ENCODE peak calls at places on chromosome 20, in five cellular contexts. One of them, this sample, is unnamed.

GRCh38 chr20:35994994-35995453 is 26.6 kb downstream of the CNBD2 start:
- DNase-seq in mucosa of descending colon: peak; percentile 94
- DNase-seq in foreskin fibroblast: peak; percentile 89
- DNase-seq in activated CD4-positive, alpha-beta T cell treated with anti-CD3 and anti-CD28 coated beads, Interleukin-2, amount 50 U/mL, for 1 hour: peak; percentile 86
- DNase-seq in activated T-helper 1 cell treated with anti-CD3 and anti-CD28 coated beads, Interleukin-2, amount 50 U/mL, for 16 hours: peak; percentile 64
- DNase-seq in this sample: peak; percentile 79

GRCh38 chr20:10634190-10634589 is 39.6 kb downstream of the JAG1 start:
- DNase-seq in mucosa of descending colon: no peak
- DNase-seq in foreskin fibroblast: no peak
- DNase-seq in activated T-helper 1 cell treated with anti-CD3 and anti-CD28 coated beads, Interleukin-2, amount 50 U/mL, for 16 hours: no peak
- DNase-seq in activated CD4-positive, alpha-beta T cell treated with anti-CD3 and anti-CD28 coated beads, Interleukin-2, amount 50 U/mL, for 1 hour: no peak
- DNase-seq in this sample: no peak

GRCh38 chr20:46324960-46325703 is 16.8 kb upstream of the CDH22 start:
- DNase-seq in activated CD4-positive, alpha-beta T cell treated with anti-CD3 and anti-CD28 coated beads, Interleukin-2, amount 50 U/mL, for 1 hour: no peak
- DNase-seq in mucosa of descending colon: peak; percentile 53
- DNase-seq in foreskin fibroblast: peak; percentile 64
- DNase-seq in activated T-helper 1 cell treated with anti-CD3 and anti-CD28 coated beads, Interleukin-2, amount 50 U/mL, for 16 hours: no peak
- DNase-seq in this sample: peak; percentile 71

GRCh38 chr20:63703471-63703975 is 4.3 kb downstream of the ARFRP1 start:
- DNase-seq in activated CD4-positive, alpha-beta T cell treated with anti-CD3 and anti-CD28 coated beads, Interleukin-2, amount 50 U/mL, for 1 hour: no peak
- DNase-seq in mucosa of descending colon: no peak
- DNase-seq in activated T-helper 1 cell treated with anti-CD3 and anti-CD28 coated beads, Interleukin-2, amount 50 U/mL, for 16 hours: no peak
- DNase-seq in foreskin fibroblast: no peak
- DNase-seq in this sample: peak; percentile 10

GRCh38 chr20:38173237-38174156 is 8.4 kb upstream of the TGM2 start:
- DNase-seq in mucosa of descending colon: no peak
- DNase-seq in activated CD4-positive, alpha-beta T cell treated with anti-CD3 and anti-CD28 coated beads, Interleukin-2, amount 50 U/mL, for 1 hour: no peak
- DNase-seq in foreskin fibroblast: peak; percentile 95
- DNase-seq in activated T-helper 1 cell treated with anti-CD3 and anti-CD28 coated beads, Interleukin-2, amount 50 U/mL, for 16 hours: no peak
- DNase-seq in this sample: no peak

GRCh38 chr20:17895641-17896246 is 72.8 kb downstream of the SNX5 start:
- DNase-seq in activated T-helper 1 cell treated with anti-CD3 and anti-CD28 coated beads, Interleukin-2, amount 50 U/mL, for 16 hours: no peak
- DNase-seq in activated CD4-positive, alpha-beta T cell treated with anti-CD3 and anti-CD28 coated beads, Interleukin-2, amount 50 U/mL, for 1 hour: no peak
- DNase-seq in foreskin fibroblast: peak; percentile 84
- DNase-seq in mucosa of descending colon: peak; percentile 54
- DNase-seq in this sample: no peak

GRCh38 chr20:23702021-23702420 is 13.2 kb upstream of the CST4 start:
- DNase-seq in mucosa of descending colon: no peak
- DNase-seq in foreskin fibroblast: no peak
- DNase-seq in activated T-helper 1 cell treated with anti-CD3 and anti-CD28 coated beads, Interleukin-2, amount 50 U/mL, for 16 hours: no peak
- DNase-seq in activated CD4-positive, alpha-beta T cell treated with anti-CD3 and anti-CD28 coated beads, Interleukin-2, amount 50 U/mL, for 1 hour: no peak
- DNase-seq in this sample: no peak

GRCh38 chr20:14919473-14920157 is 582.2 kb upstream of the FLRT3 start:
- DNase-seq in mucosa of descending colon: peak; percentile 30
- DNase-seq in activated T-helper 1 cell treated with anti-CD3 and anti-CD28 coated beads, Interleukin-2, amount 50 U/mL, for 16 hours: no peak
- DNase-seq in activated CD4-positive, alpha-beta T cell treated with anti-CD3 and anti-CD28 coated beads, Interleukin-2, amount 50 U/mL, for 1 hour: no peak
- DNase-seq in foreskin fibroblast: peak; percentile 81
- DNase-seq in this sample: no peak

GRCh38 chr20:46406986-46407670 is 713 bp upstream of the ELMO2 start:
- DNase-seq in activated CD4-positive, alpha-beta T cell treated with anti-CD3 and anti-CD28 coated beads, Interleukin-2, amount 50 U/mL, for 1 hour: peak; percentile 82
- DNase-seq in foreskin fibroblast: no peak
- DNase-seq in activated T-helper 1 cell treated with anti-CD3 and anti-CD28 coated beads, Interleukin-2, amount 50 U/mL, for 16 hours: peak; percentile 77
- DNase-seq in mucosa of descending colon: peak; percentile 81
- DNase-seq in this sample: peak; percentile 23

GRCh38 chr20:47496118-47496517 is 5.6 kb upstream of the NCOA3 start:
- DNase-seq in activated T-helper 1 cell treated with anti-CD3 and anti-CD28 coated beads, Interleukin-2, amount 50 U/mL, for 16 hours: no peak
- DNase-seq in mucosa of descending colon: no peak
- DNase-seq in foreskin fibroblast: no peak
- DNase-seq in activated CD4-positive, alpha-beta T cell treated with anti-CD3 and anti-CD28 coated beads, Interleukin-2, amount 50 U/mL, for 1 hour: no peak
- DNase-seq in this sample: no peak

GRCh38 chr20:36703530-36703929 is 42.4 kb downstream of the NDRG3 start:
- DNase-seq in mucosa of descending colon: no peak
- DNase-seq in foreskin fibroblast: no peak
- DNase-seq in activated T-helper 1 cell treated with anti-CD3 and anti-CD28 coated beads, Interleukin-2, amount 50 U/mL, for 16 hours: no peak
- DNase-seq in activated CD4-positive, alpha-beta T cell treated with anti-CD3 and anti-CD28 coated beads, Interleukin-2, amount 50 U/mL, for 1 hour: no peak
- DNase-seq in this sample: no peak

GRCh38 chr20:63225082-63225454 is 9.1 kb upstream of the YTHDF1 start:
- DNase-seq in activated CD4-positive, alpha-beta T cell treated with anti-CD3 and anti-CD28 coated beads, Interleukin-2, amount 50 U/mL, for 1 hour: no peak
- DNase-seq in foreskin fibroblast: no peak
- DNase-seq in mucosa of descending colon: no peak
- DNase-seq in activated T-helper 1 cell treated with anti-CD3 and anti-CD28 coated beads, Interleukin-2, amount 50 U/mL, for 16 hours: no peak
- DNase-seq in this sample: no peak

GRCh38 chr20:53032021-53033001 is 60.2 kb downstream of the TSHZ2 start:
- DNase-seq in activated T-helper 1 cell treated with anti-CD3 and anti-CD28 coated beads, Interleukin-2, amount 50 U/mL, for 16 hours: no peak
- DNase-seq in mucosa of descending colon: no peak
- DNase-seq in activated CD4-positive, alpha-beta T cell treated with anti-CD3 and anti-CD28 coated beads, Interleukin-2, amount 50 U/mL, for 1 hour: no peak
- DNase-seq in foreskin fibroblast: peak; percentile 8
- DNase-seq in this sample: no peak

GRCh38 chr20:32325706-32326506 is 32.2 kb upstream of the ASXL1 start:
- DNase-seq in activated CD4-positive, alpha-beta T cell treated with anti-CD3 and anti-CD28 coated beads, Interleukin-2, amount 50 U/mL, for 1 hour: no peak
- DNase-seq in activated T-helper 1 cell treated with anti-CD3 and anti-CD28 coated beads, Interleukin-2, amount 50 U/mL, for 16 hours: no peak
- DNase-seq in mucosa of descending colon: peak; percentile 42
- DNase-seq in foreskin fibroblast: peak; percentile 72
- DNase-seq in this sample: no peak

GRCh38 chr20:37282558-37282957 is 6.9 kb upstream of the MANBAL start:
- DNase-seq in activated T-helper 1 cell treated with anti-CD3 and anti-CD28 coated beads, Interleukin-2, amount 50 U/mL, for 16 hours: no peak
- DNase-seq in activated CD4-positive, alpha-beta T cell treated with anti-CD3 and anti-CD28 coated beads, Interleukin-2, amount 50 U/mL, for 1 hour: no peak
- DNase-seq in foreskin fibroblast: peak; percentile 89
- DNase-seq in mucosa of descending colon: no peak
- DNase-seq in this sample: no peak

GRCh38 chr20:24458441-24458840 is 11.0 kb upstream of the SYNDIG1 start:
- DNase-seq in activated CD4-positive, alpha-beta T cell treated with anti-CD3 and anti-CD28 coated beads, Interleukin-2, amount 50 U/mL, for 1 hour: no peak
- DNase-seq in mucosa of descending colon: no peak
- DNase-seq in activated T-helper 1 cell treated with anti-CD3 and anti-CD28 coated beads, Interleukin-2, amount 50 U/mL, for 16 hours: no peak
- DNase-seq in foreskin fibroblast: no peak
- DNase-seq in this sample: no peak

GRCh38 chr20:32731882-32732266 is 11.4 kb downstream of the COMMD7 start:
- DNase-seq in activated CD4-positive, alpha-beta T cell treated with anti-CD3 and anti-CD28 coated beads, Interleukin-2, amount 50 U/mL, for 1 hour: no peak
- DNase-seq in mucosa of descending colon: no peak
- DNase-seq in activated T-helper 1 cell treated with anti-CD3 and anti-CD28 coated beads, Interleukin-2, amount 50 U/mL, for 16 hours: no peak
- DNase-seq in foreskin fibroblast: peak; percentile 73
- DNase-seq in this sample: no peak

GRCh38 chr20:58128635-58129625 is 99.5 kb downstream of the ANKRD60 start:
- DNase-seq in activated T-helper 1 cell treated with anti-CD3 and anti-CD28 coated beads, Interleukin-2, amount 50 U/mL, for 16 hours: no peak
- DNase-seq in mucosa of descending colon: no peak
- DNase-seq in activated CD4-positive, alpha-beta T cell treated with anti-CD3 and anti-CD28 coated beads, Interleukin-2, amount 50 U/mL, for 1 hour: no peak
- DNase-seq in foreskin fibroblast: no peak
- DNase-seq in this sample: no peak

GRCh38 chr20:19913927-19914614 is 103.1 kb upstream of the NAA20 start:
- DNase-seq in foreskin fibroblast: no peak
- DNase-seq in mucosa of descending colon: no peak
- DNase-seq in activated CD4-positive, alpha-beta T cell treated with anti-CD3 and anti-CD28 coated beads, Interleukin-2, amount 50 U/mL, for 1 hour: no peak
- DNase-seq in activated T-helper 1 cell treated with anti-CD3 and anti-CD28 coated beads, Interleukin-2, amount 50 U/mL, for 16 hours: no peak
- DNase-seq in this sample: no peak

GRCh38 chr20:19815553-19815991 is 57.5 kb downstream of the RIN2 start:
- DNase-seq in mucosa of descending colon: no peak
- DNase-seq in foreskin fibroblast: peak; percentile 97
- DNase-seq in activated T-helper 1 cell treated with anti-CD3 and anti-CD28 coated beads, Interleukin-2, amount 50 U/mL, for 16 hours: no peak
- DNase-seq in activated CD4-positive, alpha-beta T cell treated with anti-CD3 and anti-CD28 coated beads, Interleukin-2, amount 50 U/mL, for 1 hour: no peak
- DNase-seq in this sample: no peak

GRCh38 chr20:37972256-37973058 is 60.8 kb downstream of the TTI1 start:
- DNase-seq in activated CD4-positive, alpha-beta T cell treated with anti-CD3 and anti-CD28 coated beads, Interleukin-2, amount 50 U/mL, for 1 hour: no peak
- DNase-seq in foreskin fibroblast: no peak
- DNase-seq in activated T-helper 1 cell treated with anti-CD3 and anti-CD28 coated beads, Interleukin-2, amount 50 U/mL, for 16 hours: no peak
- DNase-seq in mucosa of descending colon: no peak
- DNase-seq in this sample: no peak

GRCh38 chr20:25291432-25292133 is 43.7 kb downstream of the PYGB start:
- DNase-seq in foreskin fibroblast: no peak
- DNase-seq in activated CD4-positive, alpha-beta T cell treated with anti-CD3 and anti-CD28 coated beads, Interleukin-2, amount 50 U/mL, for 1 hour: no peak
- DNase-seq in activated T-helper 1 cell treated with anti-CD3 and anti-CD28 coated beads, Interleukin-2, amount 50 U/mL, for 16 hours: no peak
- DNase-seq in mucosa of descending colon: no peak
- DNase-seq in this sample: no peak

GRCh38 chr20:55269913-55270312 is 735.4 kb downstream of the CBLN4 start:
- DNase-seq in foreskin fibroblast: no peak
- DNase-seq in activated CD4-positive, alpha-beta T cell treated with anti-CD3 and anti-CD28 coated beads, Interleukin-2, amount 50 U/mL, for 1 hour: no peak
- DNase-seq in mucosa of descending colon: no peak
- DNase-seq in activated T-helper 1 cell treated with anti-CD3 and anti-CD28 coated beads, Interleukin-2, amount 50 U/mL, for 16 hours: no peak
- DNase-seq in this sample: no peak

GRCh38 chr20:7272512-7272911 is 505.0 kb downstream of the BMP2 start:
- DNase-seq in activated CD4-positive, alpha-beta T cell treated with anti-CD3 and anti-CD28 coated beads, Interleukin-2, amount 50 U/mL, for 1 hour: no peak
- DNase-seq in foreskin fibroblast: peak; percentile 12
- DNase-seq in mucosa of descending colon: no peak
- DNase-seq in activated T-helper 1 cell treated with anti-CD3 and anti-CD28 coated beads, Interleukin-2, amount 50 U/mL, for 16 hours: no peak
- DNase-seq in this sample: no peak

GRCh38 chr20:1130849-1131248 is 12.4 kb downstream of the PSMF1 start:
- DNase-seq in mucosa of descending colon: no peak
- DNase-seq in activated CD4-positive, alpha-beta T cell treated with anti-CD3 and anti-CD28 coated beads, Interleukin-2, amount 50 U/mL, for 1 hour: no peak
- DNase-seq in activated T-helper 1 cell treated with anti-CD3 and anti-CD28 coated beads, Interleukin-2, amount 50 U/mL, for 16 hours: no peak
- DNase-seq in foreskin fibroblast: no peak
- DNase-seq in this sample: no peak

GRCh38 chr20:53900380-53900999 is 169.9 kb downstream of the BCAS1 start:
- DNase-seq in foreskin fibroblast: peak; percentile 83
- DNase-seq in activated CD4-positive, alpha-beta T cell treated with anti-CD3 and anti-CD28 coated beads, Interleukin-2, amount 50 U/mL, for 1 hour: no peak
- DNase-seq in activated T-helper 1 cell treated with anti-CD3 and anti-CD28 coated beads, Interleukin-2, amount 50 U/mL, for 16 hours: no peak
- DNase-seq in mucosa of descending colon: no peak
- DNase-seq in this sample: no peak

GRCh38 chr20:7736336-7736735 is 203.9 kb downstream of the HAO1 start:
- DNase-seq in activated T-helper 1 cell treated with anti-CD3 and anti-CD28 coated beads, Interleukin-2, amount 50 U/mL, for 16 hours: no peak
- DNase-seq in activated CD4-positive, alpha-beta T cell treated with anti-CD3 and anti-CD28 coated beads, Interleukin-2, amount 50 U/mL, for 1 hour: no peak
- DNase-seq in foreskin fibroblast: peak; percentile 26
- DNase-seq in mucosa of descending colon: no peak
- DNase-seq in this sample: no peak

GRCh38 chr20:20233041-20233514 is 134.8 kb upstream of the INSM1 start:
- DNase-seq in mucosa of descending colon: no peak
- DNase-seq in activated CD4-positive, alpha-beta T cell treated with anti-CD3 and anti-CD28 coated beads, Interleukin-2, amount 50 U/mL, for 1 hour: no peak
- DNase-seq in activated T-helper 1 cell treated with anti-CD3 and anti-CD28 coated beads, Interleukin-2, amount 50 U/mL, for 16 hours: no peak
- DNase-seq in foreskin fibroblast: no peak
- DNase-seq in this sample: peak; percentile 64